ENCODE peak calls at places on chromosome 12, in six cellular contexts. G is GM04504, L is GM10248, Y is skeletal muscle cell, T is GM23338, H is thoracic aorta. N is an unnamed sample.

GRCh38 chr12:47636908-47637780 is 68.7 kb downstream of the RPAP3 start:
- DNase-seq in T (peak; percentile 94), H (no peak), G (no peak), Y (no peak), L (no peak), N (peak; percentile 63)

GRCh38 chr12:105852958-105853357 is 285.8 kb downstream of the NUAK1 start:
- DNase-seq in H (no peak), Y (no peak), L (no peak), T (no peak), G (no peak), N (no peak)

GRCh38 chr12:30154996-30155730 is 371.4 kb upstream of the TMTC1 start:
- DNase-seq in Y (peak; percentile 47), G (peak; percentile 8), L (no peak), H (no peak), T (no peak), N (no peak)

GRCh38 chr12:24499151-24500146 is 449.5 kb downstream of the BCAT1 start:
- DNase-seq in Y (peak; percentile 43), L (no peak), T (no peak), H (no peak), G (peak; percentile 3), N (no peak)

GRCh38 chr12:72499244-72499643 is 227.1 kb downstream of the TRHDE start:
- DNase-seq in L (no peak), H (no peak), Y (peak; percentile 17), G (no peak), T (no peak), N (no peak)

GRCh38 chr12:45191239-45191638 is 24.7 kb upstream of the ANO6 start:
- DNase-seq in T (no peak), Y (no peak), H (no peak), G (no peak), L (no peak), N (no peak)

GRCh38 chr12:109302358-109302757 is 6.7 kb downstream of the FOXN4 start:
- DNase-seq in Y (no peak), G (no peak), L (no peak), T (peak; percentile 36), H (no peak), N (peak; percentile 63)

GRCh38 chr12:116148844-116149243 is 128.6 kb downstream of the MED13L start:
- DNase-seq in T (no peak), Y (no peak), G (no peak), L (no peak), H (no peak), N (no peak)